ENCODE peak calls at places on chromosome 20, in four cellular contexts. X, M, P and W are unnamed samples.

GRCh38 chr20:31607640-31608255 is 2.7 kb downstream of the ID1 start:
- DNase-seq in X (no peak), M (no peak), P (no peak), W (no peak)

GRCh38 chr20:47248448-47248966 is 108.0 kb downstream of the ZMYND8 start:
- DNase-seq in X (no peak), M (no peak), P (no peak), W (no peak)

GRCh38 chr20:52104546-52105044 is 87.0 kb downstream of the ZFP64 start:
- DNase-seq in X (no peak), M (no peak), P (no peak), W (peak)

GRCh38 chr20:37853823-37854375 is 49.0 kb upstream of the VSTM2L start:
- DNase-seq in X (no peak), M (no peak), P (no peak), W (no peak)

GRCh38 chr20:62570897-62571666 is 71.2 kb upstream of the SLCO4A1 start:
- DNase-seq in X (no peak), M (no peak), P (no peak), W (no peak)

GRCh38 chr20:41078329-41078728 is 49.7 kb downstream of the TOP1 start:
- DNase-seq in X (peak), M (no peak), P (peak), W (peak)

GRCh38 chr20:63014710-63015109 is 7.9 kb upstream of the BHLHE23 start:
- DNase-seq in X (no peak), M (no peak), P (no peak), W (no peak)

GRCh38 chr20:33309631-33310030 is 26.6 kb downstream of the BPIFB1 start:
- DNase-seq in X (no peak), M (no peak), P (no peak), W (no peak)

GRCh38 chr20:52936368-52936986 is 35.7 kb upstream of the TSHZ2 start:
- DNase-seq in X (no peak), M (no peak), P (no peak), W (no peak)

GRCh38 chr20:31837896-31838397 is 7.5 kb downstream of the FOXS1 start:
- DNase-seq in X (no peak), M (no peak), P (no peak), W (peak)

GRCh38 chr20:62929051-62929538 is 2.8 kb upstream of the DIDO1 start:
- DNase-seq in X (peak), M (no peak), P (no peak), W (peak)

GRCh38 chr20:36092424-36093024 is 62.0 kb upstream of the EPB41L1 start:
- DNase-seq in X (no peak), M (no peak), P (no peak), W (no peak)

GRCh38 chr20:29689411-29690225 is 1567.8 kb upstream of the DEFB115 start:
- DNase-seq in X (peak), M (no peak), P (no peak), W (no peak)

GRCh38 chr20:46158476-46158987 is 40.4 kb downstream of the CD40 start:
- DNase-seq in X (no peak), M (no peak), P (no peak), W (no peak)

GRCh38 chr20:20860078-20860806 is 147.8 kb upstream of the RALGAPA2 start:
- DNase-seq in X (peak), M (peak), P (peak), W (peak)

GRCh38 chr20:38125157-38126056 is 39.7 kb downstream of the TGM2 start:
- DNase-seq in X (no peak), M (no peak), P (no peak), W (peak)

GRCh38 chr20:48722737-48723191 is 105.0 kb downstream of the PREX1 start:
- DNase-seq in X (no peak), M (no peak), P (no peak), W (peak)

GRCh38 chr20:45968801-45969711 is 2.9 kb downstream of the ZNF335 start:
- DNase-seq in X (no peak), M (peak), P (no peak), W (peak)

GRCh38 chr20:16283307-16283706 is 289.9 kb downstream of the KIF16B start:
- DNase-seq in X (no peak), M (no peak), P (no peak), W (no peak)

GRCh38 chr20:9323622-9324021 is 190.8 kb upstream of the LAMP5 start:
- DNase-seq in X (peak), M (no peak), P (no peak), W (no peak)

GRCh38 chr20:24838551-24839530 is 110.2 kb upstream of the CST7 start:
- DNase-seq in X (no peak), M (peak), P (no peak), W (no peak)

GRCh38 chr20:14948416-14948815 is 611.0 kb upstream of the FLRT3 start:
- DNase-seq in X (peak), M (no peak), P (no peak), W (no peak)

GRCh38 chr20:49276895-49277785 is 717 bp downstream of the ZNFX1 start:
- DNase-seq in X (peak), M (no peak), P (no peak), W (no peak)

GRCh38 chr20:51628533-51629398 is 86.2 kb upstream of the NFATC2 start:
- DNase-seq in X (no peak), M (peak), P (no peak), W (peak)

GRCh38 chr20:24157213-24157612 is 168.6 kb upstream of the GGTLC1 start:
- DNase-seq in X (peak), M (no peak), P (no peak), W (no peak)

GRCh38 chr20:61524956-61525666 is 273.1 kb downstream of the CDH4 start:
- DNase-seq in X (no peak), M (no peak), P (no peak), W (no peak)

GRCh38 chr20:63834545-63834880 is 3.4 kb upstream of the ZBTB46 start:
- DNase-seq in X (no peak), M (no peak), P (no peak), W (no peak)

GRCh38 chr20:16694176-16694575 is 35.6 kb upstream of the SNRPB2 start:
- DNase-seq in X (peak), M (no peak), P (no peak), W (no peak)

GRCh38 chr20:47126709-47127108 is 229.8 kb downstream of the ZMYND8 start:
- DNase-seq in X (no peak), M (no peak), P (peak), W (peak)

GRCh38 chr20:37524859-37525708 is 2.6 kb downstream of the BLCAP start:
- DNase-seq in X (no peak), M (no peak), P (no peak), W (no peak)

GRCh38 chr20:48716086-48716485 is 111.7 kb downstream of the PREX1 start:
- DNase-seq in X (no peak), M (no peak), P (no peak), W (no peak)

GRCh38 chr20:35339007-35339406 is 46.8 kb upstream of the FAM83C start:
- DNase-seq in X (no peak), M (peak), P (peak), W (peak)

GRCh38 chr20:3808141-3808479 is 12.0 kb downstream of the CDC25B start:
- DNase-seq in X (peak), M (peak), P (peak), W (no peak)

GRCh38 chr20:22288957-22289356 is 295.4 kb downstream of the FOXA2 start:
- DNase-seq in X (no peak), M (no peak), P (no peak), W (no peak)